ENCODE peak calls at places on chromosome 7, in ten cellular contexts. T is GM20000, P is cardiac fibroblast, I is nephron progenitor cell, K is WTC11, R is GM13976, G is esophagus squamous epithelium, S is GM10248, C is epithelial cell of proximal tubule, B is osteocyte. L is an unnamed sample.

GRCh38 chr7:55448526-55448925 is 83.4 kb downstream of the LANCL2 start:
- DNase-seq in C (no peak), S (no peak), B (no peak), I (no peak), P (no peak), G (no peak), T (no peak), K (no peak), R (no peak), L (no peak)

GRCh38 chr7:100167912-100168323 is 499 bp downstream of the GAL3ST4 start:
- DNase-seq in S (no peak), P (no peak), G (no peak), R (peak), T (peak), C (no peak), I (peak), K (no peak), B (no peak), L (no peak)

GRCh38 chr7:156397249-156397648 is 243.3 kb upstream of the RNF32 start:
- DNase-seq in K (no peak), T (no peak), G (no peak), I (no peak), S (no peak), P (no peak), C (no peak), R (no peak), B (no peak), L (no peak)

GRCh38 chr7:47937711-47938573 is 10.3 kb downstream of the PKD1L1 start:
- DNase-seq in T (no peak), B (peak), I (no peak), C (no peak), K (no peak), S (peak), P (no peak), R (peak), G (no peak), L (no peak)

GRCh38 chr7:141189231-141189630 is 115.4 kb downstream of the TMEM178B start:
- DNase-seq in K (no peak), C (no peak), B (no peak), S (no peak), R (no peak), I (no peak), T (no peak), G (no peak), P (no peak), L (no peak)

GRCh38 chr7:156147104-156147503 is 334.8 kb upstream of the SHH start:
- DNase-seq in R (no peak), S (no peak), C (no peak), T (no peak), G (no peak), K (no peak), B (no peak), I (no peak), P (no peak), L (no peak)

GRCh38 chr7:42378149-42378548 is 141.1 kb upstream of the GLI3 start:
- DNase-seq in S (no peak), I (no peak), B (no peak), K (no peak), P (no peak), T (no peak), R (no peak), G (no peak), C (no peak), L (no peak)

GRCh38 chr7:69656890-69657289 is 58.6 kb downstream of the AUTS2 start:
- DNase-seq in P (peak), B (no peak), S (no peak), C (no peak), K (no peak), R (no peak), G (no peak), T (no peak), I (no peak), L (no peak)

GRCh38 chr7:88104732-88105131 is 115.1 kb downstream of the SRI start:
- DNase-seq in C (no peak), R (no peak), S (no peak), I (no peak), B (no peak), P (no peak), T (no peak), K (no peak), G (no peak), L (no peak)

GRCh38 chr7:15041226-15041625 is 138.7 kb upstream of the DGKB start:
- DNase-seq in T (no peak), S (no peak), P (no peak), K (no peak), R (no peak), I (no peak), G (no peak), B (no peak), C (no peak), L (no peak)

GRCh38 chr7:143285806-143286521 is 1.2 kb downstream of the TMEM139 start:
- DNase-seq in G (no peak), P (no peak), S (no peak), C (no peak), T (no peak), R (no peak), I (no peak), K (no peak), B (no peak), L (no peak)

GRCh38 chr7:76310102-76310957 is 7.9 kb downstream of the HSPB1 start:
- DNase-seq in S (no peak), I (no peak), C (no peak), P (no peak), B (peak), K (no peak), G (no peak), T (no peak), R (no peak), L (no peak)

GRCh38 chr7:69633122-69633892 is 35.0 kb downstream of the AUTS2 start:
- DNase-seq in C (no peak), I (no peak), R (no peak), T (no peak), P (peak), S (no peak), K (no peak), G (no peak), B (no peak), L (no peak)

GRCh38 chr7:84022686-84023308 is 171.8 kb downstream of the SEMA3A start:
- DNase-seq in B (no peak), R (no peak), K (no peak), C (no peak), I (no peak), P (no peak), T (no peak), S (no peak), G (no peak), L (no peak)

GRCh38 chr7:108078156-108078781 is 51.9 kb downstream of the LAMB4 start:
- DNase-seq in C (no peak), T (no peak), P (peak), R (no peak), B (no peak), K (no peak), S (no peak), I (no peak), G (no peak), L (no peak)

GRCh38 chr7:12137283-12137682 is 73.8 kb upstream of the TMEM106B start:
- DNase-seq in T (no peak), B (no peak), S (no peak), I (no peak), K (no peak), R (no peak), C (no peak), G (no peak), P (no peak), L (no peak)

GRCh38 chr7:46205478-46205877 is 284.4 kb upstream of the IGFBP3 start:
- DNase-seq in C (no peak), R (no peak), S (no peak), B (no peak), K (no peak), P (no peak), T (no peak), G (no peak), I (no peak), L (no peak)

GRCh38 chr7:7562736-7563135 is 3.9 kb upstream of the MIOS start:
- DNase-seq in C (no peak), G (no peak), R (no peak), P (peak), S (no peak), K (no peak), I (no peak), B (no peak), T (no peak), L (no peak)

GRCh38 chr7:3367271-3367670 is 66.2 kb downstream of the SDK1 start:
- DNase-seq in P (no peak), C (no peak), B (no peak), G (no peak), I (no peak), T (no peak), K (no peak), S (no peak), R (no peak), L (no peak)

GRCh38 chr7:3371601-3372000 is 70.5 kb downstream of the SDK1 start:
- DNase-seq in G (no peak), I (no peak), B (no peak), P (no peak), T (no peak), K (no peak), S (no peak), C (no peak), R (no peak), L (no peak)

GRCh38 chr7:3370068-3370704 is 69.1 kb downstream of the SDK1 start:
- DNase-seq in K (no peak), P (no peak), C (no peak), T (no peak), I (no peak), R (no peak), S (no peak), B (no peak), G (no peak), L (no peak)
- TF ChIP-seq CTCF in K (no peak), P (no peak), C (no peak), T (no peak), I (no peak), R (no peak), S (no peak), B (no peak), G (no peak), L (no peak)

DNA sequence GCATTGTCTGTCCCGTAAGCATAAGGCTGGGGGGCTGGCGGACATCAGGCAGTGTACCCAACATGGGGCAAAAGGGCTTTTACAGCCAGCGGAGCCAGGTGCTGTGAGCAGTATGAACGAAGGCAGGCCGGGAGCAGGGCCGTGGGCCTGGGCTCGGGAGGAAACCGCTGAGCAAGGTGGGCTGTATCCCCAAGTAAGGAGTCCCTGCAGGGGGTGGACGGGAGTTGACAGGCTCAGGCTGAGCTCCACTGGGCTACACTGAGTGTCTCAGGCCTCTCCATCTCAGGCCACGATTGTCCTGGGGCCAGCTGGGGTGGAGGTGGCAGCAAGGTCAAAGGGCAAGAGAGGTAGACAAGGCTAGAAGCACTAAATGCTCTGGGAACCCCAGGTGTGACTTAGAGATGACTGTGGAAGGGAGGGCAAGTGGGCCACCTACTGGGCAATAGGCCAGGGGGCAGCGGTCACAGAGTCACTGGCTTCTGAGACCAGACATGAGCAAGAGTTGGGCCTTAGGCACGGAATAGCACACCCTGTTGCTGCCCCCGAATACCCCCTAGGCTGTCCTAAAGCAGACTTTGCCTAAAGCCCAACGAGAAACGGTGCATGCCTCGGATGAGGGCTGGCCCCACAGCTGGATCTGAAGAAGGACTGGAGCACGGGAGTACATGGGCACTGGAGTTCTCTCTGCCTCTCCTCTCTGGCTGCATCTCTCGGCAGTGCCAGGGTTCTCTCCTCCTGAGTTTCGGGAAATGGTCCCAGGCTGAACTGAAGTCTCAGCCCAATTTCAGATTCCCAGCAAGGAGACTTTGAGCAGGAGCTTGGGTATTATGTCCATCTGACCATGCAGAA is 10.8 kb upstream of the RAMP3 start:
- DNase-seq in G (no peak), K (no peak), C (no peak), P (no peak), R (no peak), S (no peak), I (no peak), B (no peak), T (no peak), L (no peak)
- TF ChIP-seq CTCF in G (no peak), K (no peak), C (no peak), P (no peak), R (no peak), S (peak), I (no peak), B (no peak), T (no peak), L (no peak)

GRCh38 chr7:30705008-30705407 is 22.8 kb upstream of the CRHR2 start:
- DNase-seq in G (no peak), B (no peak), K (no peak), S (no peak), R (no peak), T (no peak), P (no peak), I (no peak), C (no peak), L (no peak)

GRCh38 chr7:30700941-30701340 is 18.7 kb upstream of the CRHR2 start:
- DNase-seq in G (no peak), P (no peak), C (no peak), B (no peak), R (no peak), I (no peak), K (no peak), S (no peak), T (no peak), L (no peak)

GRCh38 chr7:30699706-30700495 is 17.6 kb upstream of the CRHR2 start:
- DNase-seq in P (no peak), K (peak), S (no peak), C (no peak), I (peak), R (no peak), G (no peak), T (no peak), B (no peak), L (no peak)

GRCh38 chr7:30703756-30704155 is 21.5 kb upstream of the CRHR2 start:
- DNase-seq in G (no peak), P (no peak), T (no peak), R (no peak), C (no peak), K (no peak), I (no peak), S (no peak), B (no peak), L (no peak)

GRCh38 chr7:30702200-30702599 is 19.9 kb upstream of the CRHR2 start:
- DNase-seq in K (no peak), I (no peak), G (no peak), P (peak), B (no peak), R (no peak), T (no peak), C (no peak), S (no peak), L (no peak)
- TF ChIP-seq CTCF in K (peak), I (no peak), G (no peak), P (peak), B (no peak), R (no peak), T (no peak), C (peak), S (no peak), L (no peak)

GRCh38 chr7:18873674-18874341 is 243.6 kb downstream of the TWIST1 start:
- DNase-seq in P (peak), R (no peak), I (peak), S (no peak), B (no peak), T (no peak), K (peak), C (no peak), G (no peak), L (no peak)
- TF ChIP-seq CTCF in P (peak), R (no peak), I (peak), S (no peak), B (peak), T (no peak), K (peak), C (peak), G (no peak), L (no peak)

DNA sequence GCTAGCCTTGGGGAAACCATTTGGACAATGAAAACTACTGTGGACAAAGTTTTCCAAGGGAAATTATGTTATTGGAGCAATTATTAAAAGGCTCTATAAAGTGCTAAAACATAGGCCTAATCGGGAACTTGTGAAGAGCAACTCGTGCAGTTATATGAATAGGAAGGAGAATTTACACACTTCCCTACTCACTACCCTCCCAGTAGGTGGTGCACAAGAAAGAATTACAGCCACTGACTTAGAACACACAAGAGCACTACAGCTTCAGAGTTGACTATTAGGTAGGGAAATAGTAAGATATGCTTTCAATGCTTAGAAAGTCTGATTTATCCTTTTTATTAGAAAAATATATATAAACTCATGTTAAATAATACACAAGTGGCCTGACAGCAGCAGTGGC is 47.2 kb downstream of the GSAP start:
- DNase-seq in R (peak), K (no peak), C (no peak), I (no peak), B (no peak), P (peak), S (no peak), T (peak), G (no peak), L (no peak)
- TF ChIP-seq CTCF in R (no peak), K (no peak), C (peak), I (no peak), B (peak), P (peak), S (peak), T (no peak), G (no peak), L (no peak)

DNA sequence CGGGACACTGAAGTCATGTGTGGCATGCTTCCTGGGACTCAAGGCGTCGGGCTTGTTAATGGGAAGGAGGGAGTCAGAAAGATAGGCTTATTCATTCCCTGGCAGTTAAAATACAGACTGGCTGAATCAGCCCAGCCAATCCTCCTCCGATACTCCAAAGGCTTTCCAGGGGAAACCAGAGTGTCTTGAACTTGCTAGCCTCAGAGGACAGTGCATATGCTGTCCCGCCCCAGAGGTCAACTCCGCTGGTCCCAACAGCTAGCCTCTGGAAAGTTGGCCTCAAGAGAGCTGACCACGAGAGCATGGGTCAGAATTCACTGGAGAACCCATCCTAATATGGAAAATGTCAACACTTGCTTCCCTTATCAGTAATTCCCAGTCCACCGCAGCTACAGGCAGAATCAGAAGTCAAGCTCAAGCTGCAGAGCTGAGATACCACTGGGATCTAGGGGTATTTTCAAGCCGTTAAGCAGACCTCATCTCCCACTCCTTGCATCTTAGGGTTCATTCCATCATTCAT is 43.0 kb downstream of the ELMO1 start:
- DNase-seq in P (no peak), I (no peak), S (no peak), R (no peak), G (no peak), K (no peak), T (no peak), B (no peak), C (no peak), L (no peak)
- TF ChIP-seq CTCF in P (no peak), I (no peak), S (no peak), R (no peak), G (no peak), K (no peak), T (no peak), B (no peak), C (no peak), L (no peak)

L was measured in omental fat pad.